ENCODE peak calls at places on chromosome 9, in seven cellular contexts. N is RPMI8226, V is frontal cortex, U is left ventricle myocardium superior, M is GM19239, I is cardiac muscle cell, Y is SW480. C is an unnamed sample.
A peak's percentile ranks its signal among the peaks of the same experiment; 100 is the strongest.

GRCh38 chr9:16563446-16563845 is 307.0 kb downstream of the BNC2 start:
- DNase-seq in I (no peak), Y (no peak), U (no peak), V (no peak), N (no peak), M (no peak), C (no peak)

GRCh38 chr9:137422668-137423000 is 328 bp downstream of the EXD3 start:
- DNase-seq in I (peak; percentile 33), U (peak; percentile 67), N (no peak), Y (no peak), M (peak; percentile 57), V (no peak), C (peak; percentile 47)

GRCh38 chr9:111896942-111897830 is 572 bp downstream of the UGCG start:
- DNase-seq in M (peak; percentile 28), U (peak; percentile 77), I (peak; percentile 51), V (peak; percentile 86), N (peak; percentile 2), Y (peak; percentile 66), C (peak; percentile 30)

GRCh38 chr9:69719368-69719767 is 40.4 kb downstream of the PTAR1 start:
- DNase-seq in M (no peak), I (peak; percentile 67), V (no peak), Y (no peak), N (no peak), U (no peak), C (no peak)

GRCh38 chr9:81047280-81047679 is 642.1 kb downstream of the TLE1 start:
- DNase-seq in Y (no peak), U (no peak), I (no peak), M (no peak), N (no peak), V (no peak), C (no peak)

GRCh38 chr9:103661663-103662062 is 432.4 kb upstream of the SMC2 start:
- DNase-seq in V (no peak), U (no peak), M (no peak), N (no peak), Y (no peak), I (no peak), C (no peak)

GRCh38 chr9:105064248-105065118 is 136.5 kb upstream of the ABCA1 start:
- DNase-seq in M (no peak), V (peak; percentile 37), U (peak; percentile 95), N (peak; percentile 52), I (peak; percentile 96), Y (peak; percentile 97), C (no peak)

GRCh38 chr9:109258619-109259321 is 62.1 kb downstream of the EPB41L4B start:
- DNase-seq in N (no peak), I (no peak), U (no peak), Y (no peak), V (no peak), M (no peak), C (no peak)

GRCh38 chr9:72203205-72203803 is 54.1 kb downstream of the GDA start:
- DNase-seq in U (no peak), M (no peak), I (peak; percentile 40), N (peak; percentile 19), V (no peak), Y (peak; percentile 36), C (peak; percentile 31)

GRCh38 chr9:91814214-91814613 is 135.8 kb downstream of the ROR2 start:
- DNase-seq in V (no peak), Y (no peak), I (no peak), U (no peak), N (no peak), M (no peak), C (no peak)

GRCh38 chr9:89747589-89747988 is 142.8 kb downstream of the GADD45G start:
- DNase-seq in I (no peak), Y (no peak), N (no peak), V (no peak), U (peak; percentile 75), M (no peak), C (no peak)

GRCh38 chr9:69121155-69122085 is 52.7 kb upstream of the TJP2 start:
- DNase-seq in V (peak; percentile 68), I (peak; percentile 48), M (peak; percentile 54), Y (peak; percentile 68), N (peak; percentile 65), U (peak; percentile 68), C (peak; percentile 53)

GRCh38 chr9:136714876-136715239 is 2.5 kb downstream of the DIPK1B start:
- DNase-seq in U (no peak), M (no peak), I (no peak), V (no peak), Y (no peak), N (no peak), C (no peak)

GRCh38 chr9:16598316-16598715 is 272.2 kb downstream of the BNC2 start:
- DNase-seq in I (peak; percentile 56), Y (no peak), V (no peak), M (no peak), N (no peak), U (no peak), C (no peak)

GRCh38 chr9:125241863-125242739 is 958 bp upstream of the HSPA5 start:
- DNase-seq in N (no peak), I (no peak), Y (peak; percentile 43), M (peak; percentile 12), U (peak; percentile 50), V (no peak), C (no peak)

GRCh38 chr9:27732494-27732893 is 159.2 kb upstream of the C9orf72 start:
- DNase-seq in I (no peak), M (no peak), Y (no peak), N (no peak), U (no peak), V (no peak), C (no peak)

GRCh38 chr9:16718952-16719351 is 151.5 kb downstream of the BNC2 start:
- DNase-seq in M (no peak), N (no peak), U (no peak), Y (no peak), I (no peak), V (no peak), C (no peak)